ENCODE peak calls at places on chromosomes 2 and 18, in seven cellular contexts. V is substantia nigra; B is GM23248; T is NCI-H1417; X is H7; Q is CD8-positive, alpha-beta T cell; I is left ventricle myocardium inferior. H is an unnamed sample.

GRCh38 chr2:146068051-146068450 is 1548.1 kb upstream of the ZEB2 start:
- DNase-seq in V (no peak), B (no peak), T (no peak), X (no peak), Q (no peak), I (no peak), H (no peak)

GRCh38 chr2:171763602-171764001 is 76.3 kb downstream of the DYNC1I2 start:
- DNase-seq in V (no peak), B (no peak), T (no peak), X (no peak), Q (no peak), I (no peak), H (no peak)

GRCh38 chr18:12312936-12313335 is 4.9 kb downstream of the TUBB6 start:
- DNase-seq in V (no peak), B (peak), T (no peak), X (no peak), Q (no peak), I (no peak), H (no peak)

GRCh38 chr2:173184031-173185004 is 108.7 kb downstream of the MAP3K20 start:
- DNase-seq in V (no peak), B (peak), T (no peak), X (peak), Q (no peak), I (no peak), H (peak)

GRCh38 chr2:23292024-23292423 is 93.0 kb upstream of the KLHL29 start:
- DNase-seq in V (no peak), B (peak), T (no peak), X (no peak), Q (no peak), I (no peak), H (no peak)

GRCh38 chr2:236012155-236012554 is 156.0 kb downstream of the GBX2 start:
- DNase-seq in V (no peak), B (no peak), T (no peak), X (peak), Q (no peak), I (no peak), H (no peak)

GRCh38 chr2:69138247-69138754 is 125.3 kb downstream of the ANTXR1 start:
- DNase-seq in V (no peak), B (peak), T (no peak), X (no peak), Q (no peak), I (no peak), H (no peak)

GRCh38 chr2:118065015-118065666 is 23.1 kb upstream of the INSIG2 start:
- DNase-seq in V (no peak), B (no peak), T (no peak), X (no peak), Q (no peak), I (no peak), H (no peak)

GRCh38 chr2:238974510-238975166 is 126.8 kb downstream of the TWIST2 start:
- DNase-seq in V (no peak), B (peak), T (no peak), X (peak), Q (no peak), I (no peak), H (peak)

GRCh38 chr18:75489493-75490190 is 62.1 kb upstream of the SMIM21 start:
- DNase-seq in V (no peak), B (peak), T (no peak), X (no peak), Q (no peak), I (no peak), H (no peak)

GRCh38 chr2:161992526-161992925 is 81.5 kb downstream of the DPP4 start:
- DNase-seq in V (no peak), B (no peak), T (no peak), X (no peak), Q (peak), I (no peak), H (no peak)

GRCh38 chr2:66233981-66234380 is 200.9 kb upstream of the MEIS1 start:
- DNase-seq in V (no peak), B (no peak), T (no peak), X (no peak), Q (no peak), I (no peak), H (no peak)

GRCh38 chr2:68709421-68709911 is 25.1 kb upstream of the ARHGAP25 start:
- DNase-seq in V (no peak), B (peak), T (peak), X (peak), Q (no peak), I (no peak), H (peak)

GRCh38 chr18:25349926-25350560 is 1.9 kb downstream of the ZNF521 start:
- DNase-seq in V (peak), B (peak), T (peak), X (peak), Q (no peak), I (peak), H (peak)

GRCh38 chr2:38797276-38797675 is 19.3 kb downstream of the GEMIN6 start:
- DNase-seq in V (no peak), B (no peak), T (no peak), X (no peak), Q (no peak), I (no peak), H (no peak)

GRCh38 chr2:240391111-240392051 is 44.1 kb upstream of the GPC1 start:
- DNase-seq in V (no peak), B (no peak), T (no peak), X (peak), Q (peak), I (no peak), H (peak)

GRCh38 chr2:217402622-217403383 is 542.9 kb upstream of the TNP1 start:
- DNase-seq in V (no peak), B (no peak), T (peak), X (no peak), Q (no peak), I (no peak), H (no peak)

GRCh38 chr2:64562148-64562784 is 38.1 kb downstream of the AFTPH start:
- DNase-seq in V (no peak), B (peak), T (peak), X (no peak), Q (no peak), I (no peak), H (no peak)

GRCh38 chr2:241724259-241724974 is 10.0 kb upstream of the D2HGDH start:
- DNase-seq in V (no peak), B (no peak), T (no peak), X (peak), Q (peak), I (no peak), H (peak)

GRCh38 chr2:26099933-26100332 is 66.0 kb downstream of the RAB10 start:
- DNase-seq in V (no peak), B (no peak), T (no peak), X (no peak), Q (no peak), I (no peak), H (no peak)

GRCh38 chr2:236971131-236971850 is 114.4 kb upstream of the COPS8 start:
- DNase-seq in V (no peak), B (peak), T (no peak), X (no peak), Q (no peak), I (no peak), H (no peak)

GRCh38 chr2:151030663-151031230 is 230.9 kb downstream of the RBM43 start:
- DNase-seq in V (no peak), B (no peak), T (no peak), X (no peak), Q (no peak), I (no peak), H (no peak)